ENCODE peak calls at places on chromosomes 6 and 20, in nine cellular contexts. T, U, B, L, A, G, Q, H and M are unnamed samples.

GRCh38 chr6:164749126-164749758 is 560.2 kb downstream of the C6orf118 start:
- DNase-seq in T (no peak), Q (no peak), H (no peak), L (no peak), A (no peak), G (no peak), U (no peak), B (no peak), M (no peak)

GRCh38 chr20:47137231-47137865 is 219.2 kb downstream of the ZMYND8 start:
- DNase-seq in A (no peak), B (no peak), L (peak), T (no peak), G (no peak), U (no peak), H (no peak), Q (no peak), M (no peak)

GRCh38 chr20:3382836-3383235 is 24.6 kb downstream of the DNAAF9 start:
- DNase-seq in B (no peak), Q (no peak), U (no peak), G (no peak), L (no peak), A (no peak), H (no peak), T (no peak), M (no peak)

GRCh38 chr6:119160911-119161310 is 82.4 kb upstream of the FAM184A start:
- DNase-seq in L (no peak), U (no peak), Q (no peak), B (no peak), T (no peak), G (no peak), H (no peak), A (no peak), M (no peak)

GRCh38 chr20:56801991-56802740 is 173.1 kb downstream of the TFAP2C start:
- DNase-seq in B (no peak), A (no peak), L (no peak), U (no peak), G (no peak), Q (no peak), T (no peak), H (no peak), M (no peak)

GRCh38 chr20:62424249-62425109 is 2.9 kb downstream of the RBBP8NL start:
- DNase-seq in G (no peak), B (no peak), Q (no peak), H (no peak), L (no peak), A (no peak), T (no peak), U (no peak), M (no peak)

GRCh38 chr20:41716436-41716835 is 98.3 kb upstream of the CHD6 start:
- DNase-seq in H (no peak), A (no peak), L (no peak), T (no peak), Q (no peak), G (no peak), B (no peak), U (no peak), M (no peak)

GRCh38 chr6:90365565-90366219 is 69.0 kb upstream of the BACH2 start:
- DNase-seq in U (no peak), A (no peak), L (no peak), T (no peak), B (no peak), G (no peak), Q (no peak), H (no peak), M (no peak)

GRCh38 chr20:51541189-51542032 is 1.1 kb downstream of the NFATC2 start:
- DNase-seq in U (no peak), A (peak), L (peak), T (peak), B (peak), H (no peak), G (no peak), Q (peak), M (peak)

GRCh38 chr6:133921249-133921859 is 31.7 kb upstream of the TBPL1 start:
- DNase-seq in L (peak), A (peak), T (peak), B (peak), Q (peak), G (peak), H (peak), U (peak), M (peak)

GRCh38 chr6:150270330-150271052 is 98.3 kb upstream of the IYD start:
- DNase-seq in H (no peak), L (no peak), A (no peak), G (no peak), U (no peak), T (no peak), Q (no peak), B (no peak), M (no peak)

GRCh38 chr6:111667921-111668320 is 62.2 kb upstream of the TRAF3IP2 start:
- DNase-seq in L (no peak), Q (no peak), G (no peak), A (no peak), U (no peak), B (no peak), T (no peak), H (no peak), M (no peak)

GRCh38 chr20:1215386-1216170 is 10.3 kb upstream of the RAD21L1 start:
- DNase-seq in L (no peak), T (peak), H (no peak), G (no peak), B (no peak), Q (no peak), U (no peak), A (no peak), M (no peak)

GRCh38 chr6:1603708-1604346 is 5.9 kb upstream of the FOXC1 start:
- DNase-seq in L (no peak), U (no peak), H (no peak), B (no peak), A (no peak), Q (no peak), T (no peak), G (no peak), M (no peak)

GRCh38 chr6:12051861-12052368 is 39.8 kb downstream of the HIVEP1 start:
- DNase-seq in B (peak), G (no peak), Q (no peak), U (no peak), T (peak), H (no peak), A (no peak), L (no peak), M (peak)

GRCh38 chr6:29563435-29563834 is 3.9 kb upstream of the UBD start:
- DNase-seq in H (no peak), U (no peak), T (no peak), B (no peak), A (no peak), G (no peak), Q (no peak), L (no peak), M (no peak)

GRCh38 chr6:139536751-139537617 is 162.5 kb upstream of the CITED2 start:
- DNase-seq in L (no peak), T (no peak), Q (no peak), A (no peak), U (no peak), G (no peak), B (no peak), H (no peak), M (no peak)

GRCh38 chr20:58923117-58923712 is 57.8 kb upstream of the NELFCD start:
- DNase-seq in L (no peak), Q (no peak), U (no peak), T (no peak), B (no peak), G (no peak), A (no peak), H (no peak), M (no peak)